ENCODE peak calls at places on chromosomes 6 and 20, in nine cellular contexts. K, W, G, P, T, D, L, U and J are unnamed samples.

GRCh38 chr6:119171864-119172588 is 93.6 kb upstream of the FAM184A start:
- DNase-seq in K (no peak), W (no peak), G (no peak), P (no peak), T (no peak), D (no peak), L (no peak), U (no peak), J (no peak)

GRCh38 chr6:31079656-31080261 is 32.6 kb downstream of the C6orf15 start:
- DNase-seq in K (peak; percentile 73), W (peak; percentile 73), G (peak; percentile 50), P (peak; percentile 64), T (peak; percentile 59), D (peak; percentile 79), L (no peak), U (peak; percentile 84), J (no peak)

GRCh38 chr6:140183881-140184280 is 809.4 kb upstream of the CITED2 start:
- DNase-seq in K (no peak), W (no peak), G (no peak), P (no peak), T (no peak), D (no peak), L (no peak), U (no peak), J (no peak)

GRCh38 chr6:32139590-32139989 is 9.5 kb upstream of the FKBPL start:
- DNase-seq in K (no peak), W (no peak), G (no peak), P (no peak), T (no peak), D (no peak), L (no peak), U (no peak), J (no peak)

GRCh38 chr6:70797625-70798024 is 129.9 kb downstream of the SMAP1 start:
- DNase-seq in K (no peak), W (no peak), G (no peak), P (no peak), T (no peak), D (no peak), L (no peak), U (no peak), J (no peak)

GRCh38 chr6:127937102-127937501 is 36.2 kb upstream of the THEMIS start:
- DNase-seq in K (no peak), W (no peak), G (no peak), P (no peak), T (no peak), D (no peak), L (no peak), U (no peak), J (no peak)

GRCh38 chr6:151101811-151102694 is 137.7 kb upstream of the AKAP12 start:
- DNase-seq in K (peak; percentile 26), W (no peak), G (no peak), P (no peak), T (no peak), D (no peak), L (no peak), U (no peak), J (no peak)

GRCh38 chr6:22113046-22113766 is 183.6 kb downstream of the PRL start:
- DNase-seq in K (peak; percentile 98), W (no peak), G (peak; percentile 24), P (no peak), T (no peak), D (no peak), L (peak; percentile 89), U (no peak), J (no peak)

GRCh38 chr6:157343732-157344131 is 20.4 kb upstream of the TMEM242 start:
- DNase-seq in K (no peak), W (no peak), G (peak; percentile 48), P (peak; percentile 59), T (peak; percentile 37), D (no peak), L (no peak), U (no peak), J (no peak)

GRCh38 chr6:15907914-15908518 is 220.9 kb upstream of the MYLIP start:
- DNase-seq in K (no peak), W (peak; percentile 66), G (peak; percentile 52), P (no peak), T (peak; percentile 54), D (no peak), L (no peak), U (no peak), J (no peak)

GRCh38 chr6:38771111-38771694 is 56.1 kb downstream of the DNAH8 start:
- DNase-seq in K (peak; percentile 89), W (no peak), G (no peak), P (no peak), T (no peak), D (no peak), L (no peak), U (no peak), J (no peak)

GRCh38 chr6:151814614-151815013 is 7.1 kb downstream of the ESR1 start:
- DNase-seq in K (no peak), W (no peak), G (no peak), P (no peak), T (no peak), D (no peak), L (no peak), U (no peak), J (no peak)

GRCh38 chr6:82006027-82006738 is 241.4 kb downstream of the IBTK start:
- DNase-seq in K (no peak), W (no peak), G (no peak), P (peak; percentile 57), T (no peak), D (no peak), L (no peak), U (peak; percentile 46), J (no peak)

GRCh38 chr6:83884523-83884922 is 25.0 kb downstream of the CYB5R4 start:
- DNase-seq in K (peak; percentile 84), W (no peak), G (no peak), P (peak; percentile 27), T (no peak), D (no peak), L (no peak), U (no peak), J (no peak)

GRCh38 chr6:144008501-144009245 is 614 bp upstream of the PLAGL1 start:
- DNase-seq in K (no peak), W (no peak), G (no peak), P (no peak), T (no peak), D (no peak), L (no peak), U (no peak), J (no peak)

GRCh38 chr20:33521461-33521860 is 31.6 kb downstream of the CBFA2T2 start:
- DNase-seq in K (no peak), W (no peak), G (no peak), P (no peak), T (no peak), D (no peak), L (no peak), U (no peak), J (no peak)
- H3K4me1 ChIP-seq in K (peaks cover 19% of the 10 kb centered on the region), W (peaks cover 17% of the 10 kb centered on the region), G (no peaks in the 10 kb centered on the region), P (peaks cover 28% of the 10 kb centered on the region), T (no peaks in the 10 kb centered on the region), D (no peaks in the 10 kb centered on the region), L (no peaks in the 10 kb centered on the region), U (no peaks in the 10 kb centered on the region), J (peaks cover 20% of the 10 kb centered on the region)

GRCh38 chr20:51731771-51732453 is 36.3 kb downstream of the ATP9A start:
- DNase-seq in K (no peak), W (no peak), G (no peak), P (no peak), T (no peak), D (no peak), L (no peak), U (no peak), J (no peak)

GRCh38 chr20:51734876-51735499 is 33.2 kb downstream of the ATP9A start:
- DNase-seq in K (no peak), W (no peak), G (no peak), P (peak; percentile 67), T (no peak), D (no peak), L (no peak), U (no peak), J (no peak)

GRCh38 chr20:51733070-51733469 is 35.1 kb downstream of the ATP9A start:
- DNase-seq in K (no peak), W (no peak), G (no peak), P (no peak), T (no peak), D (no peak), L (no peak), U (no peak), J (no peak)

GRCh38 chr20:51729771-51730170 is 38.4 kb downstream of the ATP9A start:
- DNase-seq in K (no peak), W (no peak), G (no peak), P (no peak), T (no peak), D (no peak), L (no peak), U (no peak), J (no peak)

DNA sequence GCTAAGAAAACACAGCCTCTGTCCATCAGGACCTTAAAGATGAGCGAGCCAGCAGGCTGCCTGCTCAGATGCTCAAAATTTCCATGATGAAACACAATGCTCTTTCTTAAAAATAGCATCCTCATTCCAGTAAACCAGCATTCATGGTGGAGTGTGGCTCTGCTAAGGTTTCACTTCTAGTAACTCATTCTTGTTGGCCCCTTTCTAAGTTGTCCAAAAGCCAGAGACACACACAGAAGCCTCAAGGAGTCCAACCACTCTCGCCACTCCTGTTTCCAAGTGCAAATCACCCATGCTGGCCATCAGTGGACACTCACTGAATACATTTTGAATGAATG is 35.8 kb downstream of the ATP9A start:
- DNase-seq in K (no peak), W (no peak), G (no peak), P (no peak), T (no peak), D (no peak), L (no peak), U (no peak), J (no peak)
- TF ChIP-seq POLR2AphosphoS5 in K (no peak), W (no peak), G (no peak), P (no peak), T (peak; percentile 34), D (no peak), L (no peak), U (no peak), J (no peak)

DNA sequence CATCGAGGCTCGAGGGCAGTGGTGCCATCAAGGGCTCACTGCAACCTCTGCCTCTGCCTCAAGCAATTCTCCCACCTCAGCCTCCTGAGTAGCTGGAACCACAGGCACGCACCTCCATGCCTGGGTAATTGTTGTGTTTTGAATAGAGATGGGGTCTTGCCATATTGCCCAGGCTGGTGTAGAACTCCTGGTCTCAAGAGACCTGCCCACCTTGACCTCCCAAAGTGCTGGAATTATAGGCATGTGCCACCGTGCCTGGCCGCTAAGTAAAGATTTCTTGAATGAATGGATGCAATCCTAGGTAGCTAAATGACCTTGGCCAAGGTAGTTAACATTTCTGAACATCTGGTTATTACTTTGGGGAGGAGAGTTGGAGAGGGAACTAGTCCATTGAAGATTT is 7.4 kb downstream of the SCAF8 start:
- DNase-seq in K (no peak), W (no peak), G (no peak), P (no peak), T (no peak), D (no peak), L (no peak), U (no peak), J (no peak)
- H3K4me1 ChIP-seq in K (peaks cover 21% of the 10 kb centered on the region), W (peaks cover 98% of the 10 kb centered on the region), G (no peaks in the 10 kb centered on the region), P (peaks cover 82% of the 10 kb centered on the region), T (peaks cover 6% of the 10 kb centered on the region), D (peaks cover 35% of the 10 kb centered on the region), L (peaks cover 29% of the 10 kb centered on the region), U (peaks cover 2% of the 10 kb centered on the region), J (peaks cover 87% of the 10 kb centered on the region)

GRCh38 chr6:131362696-131363095 is 210.3 kb upstream of the ARG1 start:
- DNase-seq in K (no peak), W (no peak), G (no peak), P (no peak), T (no peak), D (no peak), L (no peak), U (no peak), J (no peak)
- TF ChIP-seq POLR2AphosphoS5 in K (no peak), W (no peak), G (no peak), P (no peak), T (no peak), D (no peak), L (no peak), U (no peak), J (no peak)